ENCODE peak calls at places on chromosomes 16 and 17, in five cellular contexts. One of them, this sample, is unnamed.

GRCh38 chr16:2818278-2818876 is 1.3 kb downstream of the PRSS21 start:
- DNase-seq in NAMALWA: no peak
- DNase-seq in NB4: no peak
- DNase-seq in left cardiac atrium: no peak
- DNase-seq in upper lobe of right lung: peak
- DNase-seq in this sample: peak

GRCh38 chr17:75468311-75468754 is 11.9 kb downstream of the TMEM94 start:
- DNase-seq in upper lobe of right lung: no peak
- DNase-seq in left cardiac atrium: no peak
- DNase-seq in NB4: no peak
- DNase-seq in NAMALWA: no peak
- DNase-seq in this sample: no peak

GRCh38 chr16:84844049-84844350 is 24.2 kb downstream of the CRISPLD2 start:
- DNase-seq in NAMALWA: no peak
- DNase-seq in upper lobe of right lung: no peak
- DNase-seq in NB4: no peak
- DNase-seq in left cardiac atrium: no peak
- DNase-seq in this sample: no peak

GRCh38 chr16:56643080-56643778 is 4.8 kb downstream of the MT1A start:
- DNase-seq in upper lobe of right lung: peak
- DNase-seq in NB4: peak
- DNase-seq in NAMALWA: no peak
- DNase-seq in left cardiac atrium: peak
- DNase-seq in this sample: peak

GRCh38 chr17:27295945-27296344 is 2.0 kb downstream of the WSB1 start:
- DNase-seq in NB4: no peak
- DNase-seq in left cardiac atrium: no peak
- DNase-seq in NAMALWA: no peak
- DNase-seq in upper lobe of right lung: no peak
- DNase-seq in this sample: no peak

GRCh38 chr17:56679767-56680422 is 86.4 kb downstream of the NOG start:
- DNase-seq in NB4: no peak
- DNase-seq in left cardiac atrium: no peak
- DNase-seq in NAMALWA: no peak
- DNase-seq in upper lobe of right lung: no peak
- DNase-seq in this sample: no peak

GRCh38 chr17:69961488-69962145 is 113.4 kb upstream of the KCNJ16 start:
- DNase-seq in left cardiac atrium: no peak
- DNase-seq in NAMALWA: no peak
- DNase-seq in upper lobe of right lung: no peak
- DNase-seq in NB4: peak
- DNase-seq in this sample: peak

GRCh38 chr16:26169451-26169850 is 477.7 kb downstream of the HS3ST4 start:
- DNase-seq in left cardiac atrium: no peak
- DNase-seq in NAMALWA: no peak
- DNase-seq in NB4: no peak
- DNase-seq in upper lobe of right lung: no peak
- DNase-seq in this sample: no peak

GRCh38 chr16:81568749-81569087 is 124.1 kb downstream of the CMIP start:
- DNase-seq in upper lobe of right lung: no peak
- DNase-seq in NAMALWA: no peak
- DNase-seq in NB4: no peak
- DNase-seq in left cardiac atrium: no peak
- DNase-seq in this sample: no peak

GRCh38 chr16:972316-973002 is 1.7 kb upstream of the LMF1 start:
- DNase-seq in upper lobe of right lung: peak
- DNase-seq in NAMALWA: no peak
- DNase-seq in NB4: no peak
- DNase-seq in left cardiac atrium: no peak
- DNase-seq in this sample: peak

GRCh38 chr16:89863741-89864391 is 9.5 kb upstream of the TCF25 start:
- DNase-seq in upper lobe of right lung: peak
- DNase-seq in NAMALWA: peak
- DNase-seq in NB4: peak
- DNase-seq in left cardiac atrium: no peak
- DNase-seq in this sample: no peak